ENCODE peak calls at places on chromosomes 6 and 20, in six cellular contexts. B is CD8-positive, alpha-beta T cell; J is mucosa of gallbladder; Q is MM.1S; P is CD4-positive, alpha-beta T cell; F is stimulated activated CD8-positive, alpha-beta memory T cell treated with anti-CD3 and anti-CD28 coated beads, Interleukin-15, amount 100 ng/mL, for 4 hours. S is an unnamed sample.

GRCh38 chr6:124470803-124471202 is 491.4 kb upstream of the RNF217 start:
- DNase-seq in B (no peak), J (no peak), F (no peak), P (no peak), Q (no peak), S (no peak)

GRCh38 chr6:76578746-76579145 is 506.3 kb upstream of the IMPG1 start:
- DNase-seq in P (no peak), B (no peak), Q (no peak), F (no peak), J (no peak), S (no peak)

GRCh38 chr6:166904101-166904746 is 52.1 kb downstream of the RNASET2 start:
- DNase-seq in F (no peak), Q (no peak), B (no peak), J (no peak), P (no peak), S (no peak)

GRCh38 chr20:4160761-4161305 is 145.5 kb upstream of the RNF24 start:
- DNase-seq in J (peak), P (no peak), F (peak), B (no peak), Q (peak), S (peak)

GRCh38 chr6:154302111-154302752 is 54.4 kb downstream of the IPCEF1 start:
- DNase-seq in J (no peak), Q (peak), P (no peak), F (no peak), B (no peak), S (no peak)

GRCh38 chr20:50095476-50096078 is 17.4 kb downstream of the UBE2V1 start:
- DNase-seq in J (no peak), P (no peak), B (no peak), F (no peak), Q (no peak), S (no peak)

GRCh38 chr6:133609404-133610270 is 279.3 kb upstream of the TCF21 start:
- DNase-seq in P (no peak), J (no peak), Q (no peak), F (no peak), B (no peak), S (peak)

GRCh38 chr20:10634683-10635411 is 39.0 kb downstream of the JAG1 start:
- DNase-seq in B (no peak), Q (no peak), J (no peak), F (no peak), P (no peak), S (no peak)

GRCh38 chr20:35253010-35253409 is 24.9 kb downstream of the MMP24OS start:
- DNase-seq in B (no peak), Q (no peak), P (no peak), F (no peak), J (no peak), S (no peak)

S was measured in HT-29.